ENCODE peak calls at places on chromosome 1, in six cellular contexts. K, N, L, I, Y and E are unnamed samples.

GRCh38 chr1:43938892-43939587 is 5.4 kb downstream of the ARTN start:
- DNase-seq in N (no peak), I (no peak), L (no peak), Y (no peak), K (no peak), E (no peak)

GRCh38 chr1:51784997-51785421 is 93.5 kb downstream of the NRDC start:
- DNase-seq in L (no peak), Y (no peak), N (no peak), K (no peak), I (no peak), E (no peak)

GRCh38 chr1:115877511-115877910 is 36.6 kb upstream of the NHLH2 start:
- DNase-seq in Y (no peak), N (no peak), K (no peak), I (no peak), L (no peak), E (no peak)

GRCh38 chr1:24279590-24280232 is 39.4 kb upstream of the GRHL3 start:
- DNase-seq in K (no peak), I (no peak), Y (no peak), N (no peak), L (no peak), E (no peak)

GRCh38 chr1:64469614-64469976 is 334 bp upstream of the CACHD1 start:
- DNase-seq in L (no peak), I (peak), Y (peak), N (no peak), K (no peak), E (peak)

GRCh38 chr1:94119796-94120590 is 955 bp downstream of the ABCA4 start:
- DNase-seq in N (no peak), Y (peak), L (no peak), I (no peak), K (no peak), E (no peak)

GRCh38 chr1:14263671-14264070 is 334.8 kb upstream of the KAZN start:
- DNase-seq in I (no peak), N (no peak), Y (no peak), L (no peak), K (no peak), E (no peak)

GRCh38 chr1:245874942-245875580 is 632.0 kb downstream of the SMYD3 start:
- DNase-seq in I (no peak), K (no peak), N (peak), Y (no peak), L (no peak), E (no peak)

GRCh38 chr1:58874757-58875755 is 91.2 kb upstream of the JUN start:
- DNase-seq in N (peak), Y (no peak), I (no peak), L (no peak), K (no peak), E (no peak)

GRCh38 chr1:173052681-173053196 is 2.0 kb upstream of the TNFSF18 start:
- DNase-seq in K (no peak), Y (no peak), I (no peak), L (no peak), N (no peak), E (no peak)

GRCh38 chr1:71026093-71026492 is 21.5 kb downstream of the PTGER3 start:
- DNase-seq in Y (no peak), N (no peak), I (no peak), L (no peak), K (no peak), E (no peak)

GRCh38 chr1:184492543-184492942 is 105.7 kb downstream of the C1orf21 start:
- DNase-seq in L (no peak), Y (no peak), I (no peak), N (no peak), K (no peak), E (no peak)

GRCh38 chr1:54837002-54837853 is 36.1 kb upstream of the TTC22 start:
- DNase-seq in L (no peak), K (no peak), Y (peak), N (no peak), I (peak), E (no peak)

GRCh38 chr1:13597166-13597565 is 13.5 kb downstream of the PDPN start:
- DNase-seq in K (no peak), I (no peak), Y (no peak), N (no peak), L (no peak), E (no peak)

GRCh38 chr1:27147842-27148518 is 6.9 kb downstream of the SLC9A1 start:
- DNase-seq in L (no peak), K (no peak), N (no peak), I (no peak), Y (no peak), E (no peak)

GRCh38 chr1:77978969-77979838 is at the start of gene FUBP1:
- DNase-seq in K (peak), I (peak), L (peak), Y (peak), N (peak), E (peak)

GRCh38 chr1:197981546-197981945 is 64.4 kb downstream of the LHX9 start:
- DNase-seq in N (no peak), L (no peak), I (no peak), Y (no peak), K (no peak), E (no peak)

GRCh38 chr1:201051399-201051798 is 27.9 kb upstream of the KIF21B start:
- DNase-seq in I (no peak), Y (no peak), N (no peak), K (no peak), L (no peak), E (no peak)

GRCh38 chr1:165890684-165891083 is 63.3 kb downstream of the UCK2 start:
- DNase-seq in K (no peak), N (no peak), Y (no peak), I (no peak), L (no peak), E (no peak)

GRCh38 chr1:37100310-37100709 is 66.0 kb upstream of the GRIK3 start:
- DNase-seq in N (no peak), Y (no peak), K (no peak), L (no peak), I (no peak), E (no peak)

GRCh38 chr1:197994907-197995407 is 77.8 kb downstream of the LHX9 start:
- DNase-seq in Y (no peak), I (no peak), L (no peak), N (no peak), K (peak), E (no peak)

GRCh38 chr1:194640322-194640721 is 1453.9 kb upstream of the B3GALT2 start:
- DNase-seq in I (no peak), K (no peak), L (no peak), Y (no peak), N (no peak), E (no peak)

GRCh38 chr1:10519016-10519417 is 44.3 kb downstream of the PEX14 start:
- DNase-seq in I (no peak), N (no peak), Y (no peak), K (no peak), L (no peak), E (no peak)

GRCh38 chr1:155127105-155127671 is 488 bp upstream of the EFNA1 start:
- DNase-seq in I (peak), N (peak), K (peak), L (no peak), Y (peak), E (no peak)

GRCh38 chr1:111448482-111448917 is 556 bp downstream of the WDR77 start:
- DNase-seq in L (no peak), N (no peak), Y (no peak), K (no peak), I (no peak), E (no peak)
- TF ChIP-seq POLR2A in L (no peak), N (no peak), Y (no peak), K (no peak), I (no peak), E (no peak)

GRCh38 chr1:226061793-226062557 is 541 bp upstream of the H3-3A start:
- DNase-seq in Y (peak), I (peak), N (peak), K (peak), L (peak), E (peak)

GRCh38 chr1:226060976-226061792 is 1.3 kb upstream of the H3-3A start:
- DNase-seq in K (peak), L (no peak), Y (no peak), I (no peak), N (no peak), E (no peak)

GRCh38 chr1:226063362-226064167 is 1.0 kb downstream of the H3-3A start:
- DNase-seq in N (peak), I (no peak), L (no peak), K (peak), Y (peak), E (no peak)

GRCh38 chr1:226064168-226064815 is 1.8 kb downstream of the H3-3A start:
- DNase-seq in N (no peak), L (no peak), K (peak), I (no peak), Y (no peak), E (no peak)

DNA sequence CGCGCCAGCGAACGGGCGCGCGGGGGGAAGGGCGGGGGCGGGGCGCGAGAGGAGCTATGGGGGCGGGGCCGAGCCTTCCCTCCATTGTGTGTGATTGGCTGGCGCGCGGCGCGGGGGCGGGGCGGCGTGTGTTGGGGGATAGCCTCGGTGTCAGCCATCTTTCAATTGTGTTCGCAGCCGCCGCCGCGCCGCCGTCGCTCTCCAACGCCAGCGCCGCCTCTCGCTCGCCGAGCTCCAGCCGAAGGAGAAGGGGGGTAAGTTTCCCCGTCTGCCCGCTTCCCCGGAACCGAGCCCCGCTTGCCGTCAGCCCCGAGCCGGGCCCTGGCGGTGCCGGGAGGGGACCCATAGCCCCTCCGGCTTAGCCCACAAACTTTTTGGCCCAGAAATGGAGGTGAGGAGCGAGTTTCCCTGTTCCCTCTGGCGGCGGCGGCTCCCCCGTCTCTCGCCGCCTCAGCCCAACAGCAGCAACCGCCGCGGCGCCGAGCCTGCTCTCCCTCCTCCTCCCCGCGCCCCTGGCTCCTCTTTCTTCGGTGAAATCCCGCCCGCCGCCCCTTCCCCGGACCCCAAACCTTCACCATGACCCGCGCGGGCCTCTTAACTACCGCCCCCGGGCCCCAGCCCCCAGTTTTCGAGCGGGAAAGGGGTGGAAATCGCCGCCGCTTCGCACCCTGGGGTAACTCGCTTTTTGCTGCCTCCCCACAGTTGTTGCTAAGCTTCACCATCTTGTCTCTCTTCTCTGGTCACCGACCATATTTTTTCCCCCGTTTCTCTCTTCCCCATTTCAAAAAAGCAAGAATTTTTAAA is at the start of gene H3-3A:
- DNase-seq in N (peak), K (peak), I (peak), Y (peak), L (peak), E (peak)
- TF ChIP-seq POLR2A in N (peak), K (peak), I (peak), Y (no peak), L (peak), E (peak)

GRCh38 chr1:89873250-89873649 is 52.4 kb downstream of the LRRC8D start:
- DNase-seq in I (no peak), L (no peak), K (no peak), N (no peak), Y (no peak), E (no peak)

GRCh38 chr1:89872567-89872966 is 51.7 kb downstream of the LRRC8D start:
- DNase-seq in L (no peak), Y (no peak), K (no peak), I (no peak), N (no peak), E (no peak)

GRCh38 chr1:89870998-89871397 is 50.2 kb downstream of the LRRC8D start:
- DNase-seq in Y (no peak), I (no peak), N (no peak), K (no peak), L (no peak), E (no peak)

GRCh38 chr1:89873757-89874156 is 52.9 kb downstream of the LRRC8D start:
- DNase-seq in L (no peak), N (no peak), I (no peak), Y (no peak), K (peak), E (no peak)

DNA sequence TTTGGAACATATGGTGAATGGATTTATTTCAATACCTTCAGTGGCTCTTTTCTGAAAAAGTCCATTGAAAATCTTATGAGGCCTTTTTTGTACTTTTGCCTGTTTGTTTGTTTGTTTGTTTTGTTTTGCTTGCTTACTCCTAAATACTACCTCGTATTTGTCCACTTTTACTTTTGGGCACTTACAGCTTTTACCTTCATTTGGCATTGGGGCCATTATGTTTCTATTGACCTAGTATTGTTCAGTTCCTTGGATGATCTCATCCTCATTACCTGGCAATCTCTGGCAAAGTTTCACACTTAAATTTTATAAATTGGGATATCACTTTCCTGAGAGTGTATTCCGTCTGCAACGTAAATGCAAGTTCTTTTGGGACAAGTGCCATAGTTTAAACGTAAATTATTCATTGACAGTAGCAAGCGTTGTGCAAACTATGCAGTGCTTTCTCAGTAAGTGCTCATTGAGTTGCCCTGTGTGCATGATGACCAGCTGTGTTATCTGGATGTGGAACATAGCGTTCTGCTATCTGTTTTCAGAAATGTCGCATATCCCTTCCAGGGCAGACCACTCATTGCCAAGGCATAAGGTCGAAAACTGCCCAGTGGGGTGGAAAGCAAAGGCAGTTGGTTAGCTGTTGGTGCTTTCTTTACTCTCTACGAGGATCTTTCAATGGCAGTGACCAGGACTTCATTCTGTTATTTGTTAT is 51.1 kb downstream of the LRRC8D start:
- DNase-seq in N (no peak), L (no peak), I (no peak), K (no peak), Y (no peak), E (no peak)
- TF ChIP-seq POLR2A in N (no peak), L (no peak), I (no peak), K (no peak), Y (no peak), E (no peak)

GRCh38 chr1:145927073-145927886 is at the start of gene RBM8A:
- DNase-seq in L (peak), Y (peak), I (peak), K (peak), N (peak), E (peak)
- TF ChIP-seq POLR2A in L (peak), Y (no peak), I (peak), K (peak), N (peak), E (peak)

GRCh38 chr1:207336559-207337467 is 15.3 kb downstream of the CD55 start:
- DNase-seq in I (no peak), Y (no peak), N (no peak), K (peak), L (no peak), E (no peak)
- TF ChIP-seq POLR2A in I (no peak), Y (no peak), N (no peak), K (no peak), L (no peak), E (no peak)

GRCh38 chr1:45585496-45586075 is 1.7 kb downstream of the NASP start:
- DNase-seq in K (no peak), I (no peak), L (no peak), Y (peak), N (no peak), E (no peak)

GRCh38 chr1:45584351-45585109 is 689 bp downstream of the NASP start:
- DNase-seq in L (peak), N (peak), K (peak), I (peak), Y (peak), E (peak)

GRCh38 chr1:45585110-45585426 is 1.2 kb downstream of the NASP start:
- DNase-seq in L (no peak), N (no peak), K (no peak), Y (no peak), I (no peak), E (no peak)

GRCh38 chr1:45583264-45583665 is 576 bp upstream of the NASP start:
- DNase-seq in L (peak), N (peak), K (peak), I (peak), Y (peak), E (peak)

GRCh38 chr1:45583666-45584350 is at the start of gene NASP:
- DNase-seq in N (peak), K (peak), L (peak), I (peak), Y (peak), E (peak)
- TF ChIP-seq POLR2A in N (peak), K (peak), L (peak), I (peak), Y (no peak), E (peak)